ENCODE peak calls at places on chromosomes 16 and 17, in six cellular contexts. One of them, this sample, is unnamed.

GRCh38 chr17:73237714-73238113 is 24.0 kb downstream of the CPSF4L start:
- DNase-seq in GM23248: no peak
- DNase-seq in GM23338: no peak
- DNase-seq in suprapubic skin: no peak
- DNase-seq in CD8-positive, alpha-beta T cell: no peak
- DNase-seq in lung: no peak
- DNase-seq in this sample: no peak

GRCh38 chr17:4530799-4531730 is 24.1 kb downstream of the MYBBP1A start:
- DNase-seq in GM23338: peak; percentile 29
- DNase-seq in lung: no peak
- DNase-seq in suprapubic skin: no peak
- DNase-seq in GM23248: no peak
- DNase-seq in CD8-positive, alpha-beta T cell: no peak
- DNase-seq in this sample: no peak

GRCh38 chr17:37089998-37090397 is 141.2 kb downstream of the AATF start:
- DNase-seq in GM23338: no peak
- DNase-seq in lung: no peak
- DNase-seq in suprapubic skin: no peak
- DNase-seq in GM23248: no peak
- DNase-seq in CD8-positive, alpha-beta T cell: peak; percentile 21
- DNase-seq in this sample: no peak

GRCh38 chr16:47622666-47623176 is 161.6 kb downstream of the PHKB start:
- DNase-seq in lung: no peak
- DNase-seq in GM23338: no peak
- DNase-seq in suprapubic skin: no peak
- DNase-seq in GM23248: no peak
- DNase-seq in CD8-positive, alpha-beta T cell: no peak
- DNase-seq in this sample: no peak

GRCh38 chr17:60168654-60169053 is 18.9 kb downstream of the CA4 start:
- DNase-seq in suprapubic skin: no peak
- DNase-seq in GM23248: no peak
- DNase-seq in CD8-positive, alpha-beta T cell: no peak
- DNase-seq in GM23338: no peak
- DNase-seq in lung: no peak
- DNase-seq in this sample: no peak

GRCh38 chr16:12625068-12625467 is 178.6 kb downstream of the CPPED1 start:
- DNase-seq in CD8-positive, alpha-beta T cell: no peak
- DNase-seq in suprapubic skin: no peak
- DNase-seq in GM23248: no peak
- DNase-seq in lung: no peak
- DNase-seq in GM23338: peak; percentile 16
- DNase-seq in this sample: no peak

GRCh38 chr17:16534236-16534635 is 34.8 kb downstream of the ZNF287 start:
- DNase-seq in CD8-positive, alpha-beta T cell: no peak
- DNase-seq in suprapubic skin: no peak
- DNase-seq in GM23248: no peak
- DNase-seq in lung: no peak
- DNase-seq in GM23338: no peak
- DNase-seq in this sample: no peak

GRCh38 chr17:73188011-73188410 is 4.8 kb upstream of the COG1 start:
- DNase-seq in GM23338: no peak
- DNase-seq in GM23248: no peak
- DNase-seq in lung: no peak
- DNase-seq in suprapubic skin: no peak
- DNase-seq in CD8-positive, alpha-beta T cell: no peak
- DNase-seq in this sample: no peak

GRCh38 chr16:53201900-53202299 is 147.1 kb downstream of the CHD9 start:
- DNase-seq in lung: no peak
- DNase-seq in GM23248: no peak
- DNase-seq in CD8-positive, alpha-beta T cell: no peak
- DNase-seq in GM23338: no peak
- DNase-seq in suprapubic skin: no peak
- DNase-seq in this sample: no peak

GRCh38 chr17:21214777-21215541 is 998 bp upstream of the TMEM11 start:
- DNase-seq in GM23248: peak; percentile 69
- DNase-seq in GM23338: peak; percentile 73
- DNase-seq in suprapubic skin: no peak
- DNase-seq in CD8-positive, alpha-beta T cell: no peak
- DNase-seq in lung: no peak
- DNase-seq in this sample: no peak

GRCh38 chr17:28331891-28332420 is 3.3 kb downstream of the IFT20 start:
- DNase-seq in GM23338: no peak
- DNase-seq in CD8-positive, alpha-beta T cell: no peak
- DNase-seq in suprapubic skin: no peak
- DNase-seq in GM23248: no peak
- DNase-seq in lung: no peak
- DNase-seq in this sample: no peak

GRCh38 chr16:22194707-22195444 is 11.2 kb upstream of the EEF2K start:
- DNase-seq in lung: no peak
- DNase-seq in suprapubic skin: no peak
- DNase-seq in GM23248: no peak
- DNase-seq in GM23338: no peak
- DNase-seq in CD8-positive, alpha-beta T cell: no peak
- DNase-seq in this sample: no peak

GRCh38 chr16:68227850-68228553 is 7.9 kb downstream of the ESRP2 start:
- DNase-seq in suprapubic skin: no peak
- DNase-seq in GM23248: no peak
- DNase-seq in lung: no peak
- DNase-seq in CD8-positive, alpha-beta T cell: no peak
- DNase-seq in GM23338: no peak
- DNase-seq in this sample: no peak

GRCh38 chr16:81424761-81425160 is 19.8 kb upstream of the CMIP start:
- DNase-seq in suprapubic skin: no peak
- DNase-seq in lung: no peak
- DNase-seq in CD8-positive, alpha-beta T cell: no peak
- DNase-seq in GM23338: no peak
- DNase-seq in GM23248: no peak
- DNase-seq in this sample: no peak

GRCh38 chr17:44203731-44204452 is 4.2 kb upstream of the ATXN7L3 start:
- DNase-seq in GM23248: peak; percentile 74
- DNase-seq in GM23338: peak; percentile 89
- DNase-seq in CD8-positive, alpha-beta T cell: no peak
- DNase-seq in lung: peak; percentile 53
- DNase-seq in suprapubic skin: no peak
- DNase-seq in this sample: no peak

GRCh38 chr17:7650509-7651096 is at the start of gene ATP1B2:
- DNase-seq in suprapubic skin: no peak
- DNase-seq in GM23338: peak; percentile 99
- DNase-seq in CD8-positive, alpha-beta T cell: peak; percentile 44
- DNase-seq in lung: peak; percentile 44
- DNase-seq in GM23248: peak; percentile 46
- DNase-seq in this sample: no peak

GRCh38 chr17:16150251-16150859 is 65.0 kb downstream of the NCOR1 start:
- DNase-seq in suprapubic skin: no peak
- DNase-seq in CD8-positive, alpha-beta T cell: no peak
- DNase-seq in lung: no peak
- DNase-seq in GM23248: peak; percentile 56
- DNase-seq in GM23338: no peak
- DNase-seq in this sample: no peak

GRCh38 chr16:22210285-22210684 is 4.2 kb downstream of the EEF2K start:
- DNase-seq in GM23338: no peak
- DNase-seq in GM23248: no peak
- DNase-seq in suprapubic skin: no peak
- DNase-seq in lung: no peak
- DNase-seq in CD8-positive, alpha-beta T cell: no peak
- DNase-seq in this sample: no peak

GRCh38 chr17:28500712-28501379 is 5.3 kb upstream of the FOXN1 start:
- DNase-seq in lung: no peak
- DNase-seq in CD8-positive, alpha-beta T cell: no peak
- DNase-seq in suprapubic skin: no peak
- DNase-seq in GM23338: no peak
- DNase-seq in GM23248: no peak
- DNase-seq in this sample: no peak

GRCh38 chr17:57401556-57402488 is 145.5 kb downstream of the MSI2 start:
- DNase-seq in lung: no peak
- DNase-seq in GM23338: peak; percentile 72
- DNase-seq in suprapubic skin: no peak
- DNase-seq in GM23248: no peak
- DNase-seq in CD8-positive, alpha-beta T cell: no peak
- DNase-seq in this sample: no peak

GRCh38 chr17:72572604-72573491 is 452.0 kb downstream of the SOX9 start:
- DNase-seq in CD8-positive, alpha-beta T cell: no peak
- DNase-seq in suprapubic skin: no peak
- DNase-seq in GM23338: no peak
- DNase-seq in GM23248: peak; percentile 40
- DNase-seq in lung: no peak
- DNase-seq in this sample: no peak

GRCh38 chr16:82629441-82630027 is 2.8 kb downstream of the CDH13 start:
- DNase-seq in suprapubic skin: no peak
- DNase-seq in GM23248: peak; percentile 83
- DNase-seq in CD8-positive, alpha-beta T cell: no peak
- DNase-seq in lung: no peak
- DNase-seq in GM23338: peak; percentile 52
- DNase-seq in this sample: no peak

GRCh38 chr17:79338142-79338541 is 263.5 kb downstream of the ENGASE start:
- DNase-seq in suprapubic skin: no peak
- DNase-seq in GM23248: peak; percentile 3
- DNase-seq in CD8-positive, alpha-beta T cell: no peak
- DNase-seq in lung: no peak
- DNase-seq in GM23338: peak; percentile 36
- DNase-seq in this sample: no peak

GRCh38 chr17:28723159-28723835 is 2.7 kb downstream of the TLCD1 start:
- DNase-seq in GM23248: no peak
- DNase-seq in CD8-positive, alpha-beta T cell: no peak
- DNase-seq in lung: no peak
- DNase-seq in GM23338: no peak
- DNase-seq in suprapubic skin: no peak
- DNase-seq in this sample: no peak

GRCh38 chr17:79123988-79124387 is 49.4 kb downstream of the ENGASE start:
- DNase-seq in GM23248: no peak
- DNase-seq in suprapubic skin: no peak
- DNase-seq in CD8-positive, alpha-beta T cell: no peak
- DNase-seq in GM23338: no peak
- DNase-seq in lung: no peak
- DNase-seq in this sample: no peak

GRCh38 chr16:88376835-88377726 is 5.7 kb upstream of the ZNF469 start:
- DNase-seq in CD8-positive, alpha-beta T cell: no peak
- DNase-seq in GM23248: peak; percentile 79
- DNase-seq in suprapubic skin: no peak
- DNase-seq in GM23338: no peak
- DNase-seq in lung: no peak
- DNase-seq in this sample: peak; percentile 55

GRCh38 chr16:66515543-66516171 is 34.3 kb downstream of the TK2 start:
- DNase-seq in GM23248: peak; percentile 80
- DNase-seq in CD8-positive, alpha-beta T cell: no peak
- DNase-seq in GM23338: peak; percentile 67
- DNase-seq in suprapubic skin: no peak
- DNase-seq in lung: no peak
- DNase-seq in this sample: no peak

GRCh38 chr17:72358465-72358864 is 237.6 kb downstream of the SOX9 start:
- DNase-seq in CD8-positive, alpha-beta T cell: no peak
- DNase-seq in GM23248: peak; percentile 84
- DNase-seq in GM23338: no peak
- DNase-seq in suprapubic skin: no peak
- DNase-seq in lung: no peak
- DNase-seq in this sample: no peak

GRCh38 chr17:48326311-48326710 is 103.7 kb downstream of the SKAP1 start:
- DNase-seq in CD8-positive, alpha-beta T cell: no peak
- DNase-seq in suprapubic skin: no peak
- DNase-seq in GM23338: no peak
- DNase-seq in lung: no peak
- DNase-seq in GM23248: no peak
- DNase-seq in this sample: no peak
- H3K4me1 ChIP-seq in CD8-positive, alpha-beta T cell: no peaks in the 10 kb centered on the region
- H3K4me1 ChIP-seq in suprapubic skin: no peaks in the 10 kb centered on the region
- H3K4me1 ChIP-seq in GM23338: no peaks in the 10 kb centered on the region
- H3K4me1 ChIP-seq in lung: no peaks in the 10 kb centered on the region
- H3K4me1 ChIP-seq in GM23248: no peaks in the 10 kb centered on the region
- H3K4me1 ChIP-seq in this sample: no peaks in the 10 kb centered on the region

DNA sequence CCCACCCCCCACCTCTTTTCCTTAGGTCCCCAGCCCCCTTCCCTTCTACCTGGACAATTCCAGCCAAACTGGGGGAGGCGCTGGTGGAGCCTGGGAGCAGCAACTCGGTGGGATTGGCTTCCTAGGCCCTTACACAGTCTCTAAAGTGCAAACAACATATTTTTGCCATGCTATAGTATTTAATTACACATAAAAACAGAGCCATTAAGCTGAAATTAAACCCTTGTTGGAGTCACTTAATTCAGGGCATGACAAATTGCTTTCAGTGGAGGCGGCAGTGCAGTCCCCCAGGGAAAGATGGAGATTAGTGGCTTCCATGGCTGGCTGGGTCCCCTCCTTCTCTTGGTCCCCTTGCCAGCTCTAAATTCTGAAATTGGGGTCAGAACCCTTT is 17.3 kb downstream of the IGFBP4 start:
- DNase-seq in GM23248: no peak
- DNase-seq in GM23338: no peak
- DNase-seq in CD8-positive, alpha-beta T cell: no peak
- DNase-seq in suprapubic skin: no peak
- DNase-seq in lung: no peak
- DNase-seq in this sample: no peak
- H3K27ac ChIP-seq in GM23248: peak overlapping the region; percentile 42
- H3K27ac ChIP-seq in GM23338: no peak overlapping the region
- H3K27ac ChIP-seq in CD8-positive, alpha-beta T cell: no peak overlapping the region
- H3K27ac ChIP-seq in suprapubic skin: no peak overlapping the region
- H3K27ac ChIP-seq in lung: no peak overlapping the region
- H3K27ac ChIP-seq in this sample: no peak overlapping the region

GRCh38 chr17:30599424-30600061 is 122.3 kb downstream of the GOSR1 start:
- DNase-seq in lung: no peak
- DNase-seq in suprapubic skin: no peak
- DNase-seq in CD8-positive, alpha-beta T cell: no peak
- DNase-seq in GM23338: peak; percentile 88
- DNase-seq in GM23248: no peak
- DNase-seq in this sample: no peak
- H3K4me3 ChIP-seq in lung: peak overlapping the region; percentile 89
- H3K4me3 ChIP-seq in suprapubic skin: peak overlapping the region; percentile 93
- H3K4me3 ChIP-seq in CD8-positive, alpha-beta T cell: peak overlapping the region; percentile 69
- H3K4me3 ChIP-seq in GM23338: peak overlapping the region; percentile 90
- H3K4me3 ChIP-seq in GM23248: peak overlapping the region; percentile 79
- H3K4me3 ChIP-seq in this sample: peak overlapping the region; percentile 90

DNA sequence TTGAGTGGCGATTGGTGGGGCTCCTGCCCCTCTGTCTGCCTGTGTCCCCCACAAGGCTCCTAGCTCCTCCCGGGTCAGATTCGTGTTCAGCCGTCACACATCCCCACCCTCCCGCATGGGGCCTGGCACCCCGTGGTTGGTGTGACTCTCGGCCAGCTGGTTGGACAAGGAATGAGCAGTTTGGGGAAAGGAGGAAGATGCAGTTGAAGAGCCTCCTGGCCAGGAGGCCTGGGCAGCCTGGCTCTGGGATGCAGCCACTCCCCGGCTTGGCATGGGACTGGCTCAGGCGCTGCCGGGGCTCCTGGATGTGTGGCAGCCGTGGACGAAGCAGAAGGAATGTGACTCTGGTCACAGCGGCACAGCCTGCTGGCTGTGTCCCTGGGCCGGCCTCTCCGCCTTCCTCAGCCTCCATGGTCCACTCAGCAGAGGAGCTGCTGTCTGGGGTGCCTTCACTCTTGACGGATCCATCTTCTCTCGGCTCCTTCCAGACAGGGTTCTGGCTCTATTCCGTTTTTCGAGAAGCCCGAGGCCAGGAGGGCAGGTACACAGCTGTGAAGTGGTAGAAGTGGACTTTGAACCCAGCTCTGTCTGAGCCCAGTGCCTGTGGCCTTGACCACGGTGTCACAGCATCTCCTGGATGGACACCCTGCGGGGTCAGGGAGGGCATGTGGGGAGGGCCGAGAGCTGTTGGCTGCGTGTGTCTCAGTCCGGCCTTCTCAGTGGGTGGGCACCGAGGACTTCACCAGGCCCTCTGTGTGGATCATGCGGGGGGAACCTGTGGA is 2.1 kb downstream of the TRAF7 start:
- DNase-seq in suprapubic skin: no peak
- DNase-seq in lung: no peak
- DNase-seq in GM23338: no peak
- DNase-seq in GM23248: peak; percentile 52
- DNase-seq in CD8-positive, alpha-beta T cell: no peak
- DNase-seq in this sample: no peak
- H3K4me1 ChIP-seq in suprapubic skin: peaks cover 86% of the 10 kb centered on the region
- H3K4me1 ChIP-seq in lung: no peaks in the 10 kb centered on the region
- H3K4me1 ChIP-seq in GM23338: peaks cover 18% of the 10 kb centered on the region
- H3K4me1 ChIP-seq in GM23248: peaks cover 44% of the 10 kb centered on the region
- H3K4me1 ChIP-seq in CD8-positive, alpha-beta T cell: peaks cover 43% of the 10 kb centered on the region
- H3K4me1 ChIP-seq in this sample: peaks cover 40% of the 10 kb centered on the region